ENCODE peak calls at places on chromosomes 4 and X, in six cellular contexts. J is GM12865; Q is activated CD4-positive, CD25-positive, alpha-beta regulatory T cell; D is fibroblast of the aortic adventitia; U is A549; V is HTR-8/SVneo. C is an unnamed sample.

GRCh38 chr4:184475096-184475461 is 729 bp upstream of the IRF2 start:
- DNase-seq in J (peak; percentile 76), Q (peak; percentile 56), D (peak; percentile 66), U (peak; percentile 27), V (peak; percentile 54), C (no peak)

GRCh38 chrX:497201-497710 is 110.5 kb upstream of the PPP2R3B start:
- DNase-seq in J (no peak), Q (no peak), D (no peak), U (no peak), V (no peak), C (no peak)

GRCh38 chr4:155653052-155653451 is 13.6 kb upstream of the GUCY1A1 start:
- DNase-seq in J (no peak), Q (no peak), D (no peak), U (no peak), V (no peak), C (no peak)

GRCh38 chr4:138869631-138870030 is 145.9 kb upstream of the NOCT start:
- DNase-seq in J (no peak), Q (no peak), D (no peak), U (no peak), V (no peak), C (no peak)

GRCh38 chrX:130285069-130285620 is 16.4 kb upstream of the ZNF280C start:
- DNase-seq in J (no peak), Q (no peak), D (no peak), U (no peak), V (no peak), C (no peak)

GRCh38 chr4:6916587-6917444 is 7.2 kb downstream of the TBC1D14 start:
- DNase-seq in J (peak; percentile 53), Q (no peak), D (no peak), U (peak; percentile 31), V (no peak), C (peak; percentile 34)

GRCh38 chrX:135275973-135276372 is 24.1 kb downstream of the ETDA start:
- DNase-seq in J (no peak), Q (no peak), D (no peak), U (no peak), V (no peak), C (no peak)

GRCh38 chr4:67885727-67886126 is 1.9 kb upstream of the TMPRSS11D start:
- DNase-seq in J (no peak), Q (no peak), D (peak; percentile 70), U (peak; percentile 29), V (no peak), C (peak; percentile 35)

GRCh38 chr4:47526281-47526680 is 41.2 kb downstream of the ATP10D start:
- DNase-seq in J (no peak), Q (no peak), D (peak; percentile 73), U (no peak), V (no peak), C (no peak)

GRCh38 chr4:54539500-54540029 is 118.2 kb upstream of the KIT start:
- DNase-seq in J (no peak), Q (no peak), D (no peak), U (peak; percentile 30), V (no peak), C (no peak)

GRCh38 chrX:35562395-35562794 is 235.7 kb upstream of the MAGEB16 start:
- DNase-seq in J (no peak), Q (no peak), D (no peak), U (no peak), V (no peak), C (no peak)

GRCh38 chr4:8525383-8526120 is 54.6 kb upstream of the GPR78 start:
- DNase-seq in J (no peak), Q (no peak), D (peak; percentile 75), U (no peak), V (peak; percentile 67), C (no peak)

GRCh38 chrX:107547621-107548020 is 80.7 kb upstream of the PRPS1 start:
- DNase-seq in J (no peak), Q (no peak), D (no peak), U (no peak), V (no peak), C (no peak)

GRCh38 chr4:109434007-109434792 is 585 bp downstream of the SEC24B start:
- DNase-seq in J (peak; percentile 26), Q (peak; percentile 24), D (peak; percentile 22), U (peak; percentile 2), V (no peak), C (no peak)

GRCh38 chr4:36716874-36717273 is 435.5 kb downstream of the DTHD1 start:
- DNase-seq in J (no peak), Q (no peak), D (no peak), U (no peak), V (no peak), C (no peak)

GRCh38 chrX:1507511-1508463 is 29.2 kb downstream of the P2RY8 start:
- DNase-seq in J (peak; percentile 87), Q (no peak), D (no peak), U (no peak), V (no peak), C (no peak)

GRCh38 chr4:6499241-6499605 is 26.8 kb upstream of the PPP2R2C start:
- DNase-seq in J (no peak), Q (no peak), D (no peak), U (no peak), V (no peak), C (no peak)

GRCh38 chrX:139691493-139691842 is 16.5 kb downstream of the MCF2 start:
- DNase-seq in J (no peak), Q (no peak), D (peak; percentile 3), U (no peak), V (no peak), C (no peak)

GRCh38 chrX:37926700-37927099 is 79.3 kb upstream of the DYNLT3 start:
- DNase-seq in J (peak; percentile 28), Q (no peak), D (peak; percentile 66), U (peak; percentile 25), V (no peak), C (no peak)

GRCh38 chrX:154015581-154016264 is 4.0 kb downstream of the IRAK1 start:
- DNase-seq in J (no peak), Q (no peak), D (no peak), U (no peak), V (no peak), C (no peak)

GRCh38 chr4:13892739-13893105 is 265.2 kb upstream of the BOD1L1 start:
- DNase-seq in J (no peak), Q (no peak), D (no peak), U (peak; percentile 70), V (no peak), C (no peak)

GRCh38 chrX:3522016-3522690 is 175.7 kb upstream of the MXRA5 start:
- DNase-seq in J (no peak), Q (no peak), D (peak; percentile 87), U (no peak), V (no peak), C (no peak)

GRCh38 chr4:89368855-89369254 is 61.3 kb upstream of the GPRIN3 start:
- DNase-seq in J (no peak), Q (no peak), D (no peak), U (no peak), V (no peak), C (no peak)

GRCh38 chrX:68827848-68828562 is 816 bp upstream of the EFNB1 start:
- DNase-seq in J (peak; percentile 78), Q (peak; percentile 41), D (peak; percentile 84), U (peak; percentile 79), V (peak; percentile 45), C (peak; percentile 59)

C was measured in HCT116.